ENCODE peak calls at places on chromosomes 1 and 21, in ten cellular contexts. Q is KG1; N is SJSA1; H is ascending aorta; G is C1 segment of cervical spinal cord; P is Peyer's patch; S is RWPE1; X is fibroblast of pulmonary artery; L is activated CD8-positive, alpha-beta memory T cell treated with anti-CD3 and anti-CD28 coated beads, Interleukin-2, amount 50 U/mL, for 48 hours; V is Caki2. E is an unnamed sample.

GRCh38 chr1:110554871-110555801 is 36.2 kb upstream of the KCNA10 start:
- DNase-seq in Q (no peak), N (peak), H (peak), G (peak), P (peak), S (no peak), X (peak), L (peak), V (no peak), E (peak)

GRCh38 chr1:183879477-183879876 is 74.6 kb downstream of the RGL1 start:
- DNase-seq in Q (no peak), N (no peak), H (no peak), G (no peak), P (no peak), S (no peak), X (peak), L (no peak), V (no peak), E (no peak)

GRCh38 chr1:151893176-151893924 is 16.0 kb downstream of the THEM4 start:
- DNase-seq in Q (no peak), N (peak), H (no peak), G (no peak), P (no peak), S (no peak), X (no peak), L (no peak), V (no peak), E (no peak)

GRCh38 chr21:46128106-46128982 is 27.0 kb downstream of the FTCD start:
- DNase-seq in Q (no peak), N (no peak), H (peak), G (no peak), P (no peak), S (no peak), X (no peak), L (no peak), V (no peak), E (no peak)

GRCh38 chr1:48875736-48876135 is 99.0 kb upstream of the BEND5 start:
- DNase-seq in Q (no peak), N (no peak), H (no peak), G (no peak), P (no peak), S (no peak), X (no peak), L (no peak), V (no peak), E (no peak)

GRCh38 chr1:202586018-202586821 is 124.0 kb downstream of the SYT2 start:
- DNase-seq in Q (peak), N (peak), H (no peak), G (peak), P (peak), S (no peak), X (peak), L (no peak), V (peak), E (no peak)

GRCh38 chr21:31647650-31648049 is 11.8 kb upstream of the SOD1 start:
- DNase-seq in Q (no peak), N (no peak), H (no peak), G (no peak), P (no peak), S (no peak), X (no peak), L (no peak), V (no peak), E (no peak)

GRCh38 chr1:109910963-109911798 is 532 bp downstream of the CSF1 start:
- DNase-seq in Q (no peak), N (peak), H (no peak), G (peak), P (peak), S (no peak), X (no peak), L (peak), V (no peak), E (no peak)

GRCh38 chr1:147389532-147390184 is 147.2 kb downstream of the CHD1L start:
- DNase-seq in Q (peak), N (peak), H (no peak), G (no peak), P (no peak), S (peak), X (peak), L (no peak), V (peak), E (no peak)

GRCh38 chr1:175933801-175934200 is 190.4 kb upstream of the TNR start:
- DNase-seq in Q (no peak), N (peak), H (peak), G (no peak), P (no peak), S (no peak), X (peak), L (no peak), V (no peak), E (no peak)

E was measured in thoracic aorta.